ENCODE peak calls at places on chromosomes 16 and 17, in eight cellular contexts. X, I, U, E, O, P, V and M are unnamed samples.

GRCh38 chr16:57242650-57243049 is 2.4 kb upstream of the ARL2BP start:
- DNase-seq in O (no peak), V (no peak), P (no peak), U (no peak), I (no peak), E (no peak), X (no peak), M (no peak)

GRCh38 chr17:30278032-30278431 is 13.7 kb downstream of the BLMH start:
- DNase-seq in O (no peak), I (peak), V (no peak), X (peak), P (no peak), E (no peak), U (no peak), M (peak)

GRCh38 chr17:63531022-63531965 is 8.1 kb downstream of the KCNH6 start:
- DNase-seq in I (no peak), X (no peak), E (no peak), V (no peak), P (no peak), O (no peak), U (no peak), M (no peak)

GRCh38 chr17:8692916-8693315 is 51.7 kb downstream of the CCDC42 start:
- DNase-seq in V (no peak), E (no peak), P (no peak), U (no peak), I (peak), O (no peak), X (no peak), M (no peak)

GRCh38 chr17:74992223-74992622 is 4.8 kb downstream of the CDR2L start:
- DNase-seq in I (no peak), V (no peak), X (no peak), U (no peak), O (no peak), E (no peak), P (no peak), M (no peak)

GRCh38 chr17:3683054-3683511 is 12.9 kb downstream of the P2RX5 start:
- DNase-seq in I (peak), U (no peak), O (peak), V (peak), P (peak), X (peak), E (no peak), M (peak)

GRCh38 chr16:49085689-49086088 is 195.9 kb downstream of the CBLN1 start:
- DNase-seq in E (no peak), X (no peak), V (no peak), U (no peak), I (no peak), O (no peak), P (no peak), M (no peak)

GRCh38 chr17:2192367-2193028 is 111.1 kb downstream of the SMG6 start:
- DNase-seq in P (no peak), E (no peak), O (peak), V (peak), I (peak), X (no peak), U (no peak), M (no peak)

GRCh38 chr16:15539197-15539596 is 103.8 kb downstream of the MARF1 start:
- DNase-seq in X (no peak), E (no peak), P (no peak), V (no peak), O (peak), U (no peak), I (no peak), M (no peak)

GRCh38 chr17:21502301-21502700 is 126.1 kb downstream of the KCNJ12 start:
- DNase-seq in U (no peak), E (no peak), V (no peak), I (no peak), P (no peak), O (no peak), X (no peak), M (no peak)

GRCh38 chr16:4525634-4526277 is 12.8 kb downstream of the CDIP1 start:
- DNase-seq in P (no peak), O (no peak), V (no peak), I (no peak), E (no peak), X (no peak), U (no peak), M (no peak)

GRCh38 chr16:89729863-89730574 is 8.7 kb downstream of the ZNF276 start:
- DNase-seq in U (no peak), V (no peak), O (no peak), E (no peak), I (no peak), P (no peak), X (no peak), M (no peak)

GRCh38 chr16:86222965-86223551 is 287.3 kb upstream of the FOXF1 start:
- DNase-seq in U (peak), P (no peak), X (no peak), I (peak), V (no peak), E (no peak), O (no peak), M (no peak)

GRCh38 chr16:71610936-71611871 is 14.8 kb upstream of the MARVELD3 start:
- DNase-seq in V (peak), U (no peak), E (peak), X (peak), I (peak), P (peak), O (peak), M (peak)

GRCh38 chr17:52159159-52159809 is 770 bp upstream of the CA10 start:
- DNase-seq in P (no peak), X (no peak), U (no peak), I (no peak), E (no peak), V (no peak), O (no peak), M (no peak)

GRCh38 chr17:1644493-1645206 is 882 bp downstream of the SCARF1 start:
- DNase-seq in U (no peak), V (peak), X (no peak), P (no peak), O (no peak), E (no peak), I (peak), M (no peak)

GRCh38 chr17:57375770-57376181 is 119.5 kb downstream of the MSI2 start:
- DNase-seq in U (no peak), X (no peak), O (peak), E (no peak), I (no peak), P (no peak), V (no peak), M (no peak)

GRCh38 chr17:82552580-82552979 is 33.0 kb downstream of the FOXK2 start:
- DNase-seq in X (no peak), P (no peak), O (no peak), I (no peak), U (no peak), E (no peak), V (no peak), M (no peak)

GRCh38 chr17:80192268-80192667 is 22.4 kb downstream of the CARD14 start:
- DNase-seq in X (peak), P (no peak), V (no peak), I (peak), U (no peak), E (no peak), O (no peak), M (no peak)

GRCh38 chr17:39239640-39240314 is 14.0 kb upstream of the STAC2 start:
- DNase-seq in O (peak), I (no peak), P (peak), V (peak), U (peak), X (peak), E (no peak), M (peak)

GRCh38 chr16:30417447-30418349 is 10.3 kb downstream of the ZNF771 start:
- DNase-seq in P (peak), U (peak), V (peak), O (peak), I (peak), E (peak), X (peak), M (no peak)

GRCh38 chr17:18916816-18917496 is 35.0 kb upstream of the SLC5A10 start:
- DNase-seq in E (no peak), U (no peak), P (no peak), O (no peak), V (no peak), I (no peak), X (no peak), M (no peak)

GRCh38 chr17:73343739-73344454 is 32.1 kb upstream of the CDC42EP4 start:
- DNase-seq in I (no peak), U (no peak), O (no peak), E (no peak), X (no peak), P (no peak), V (no peak), M (no peak)

GRCh38 chr17:50133028-50133768 is 3.2 kb upstream of the SAMD14 start:
- DNase-seq in E (no peak), X (no peak), O (no peak), P (no peak), U (no peak), V (no peak), I (peak), M (no peak)

GRCh38 chr17:33234930-33235685 is 58.0 kb downstream of the ASIC2 start:
- DNase-seq in X (peak), V (no peak), I (peak), E (peak), U (peak), P (no peak), O (no peak), M (no peak)

GRCh38 chr16:53881371-53881770 is 177.4 kb downstream of the FTO start:
- DNase-seq in I (peak), E (no peak), O (peak), V (no peak), U (no peak), X (no peak), P (no peak), M (no peak)

GRCh38 chr17:46876353-46876887 is 25.0 kb downstream of the WNT9B start:
- DNase-seq in X (peak), E (no peak), I (no peak), O (peak), P (no peak), U (no peak), V (no peak), M (peak)

GRCh38 chr17:20207295-20207985 is 198.3 kb downstream of the SPECC1 start:
- DNase-seq in O (no peak), X (no peak), V (no peak), E (no peak), U (no peak), I (no peak), P (no peak), M (no peak)

GRCh38 chr16:89422905-89423630 is 67.3 kb downstream of the ANKRD11 start:
- DNase-seq in I (peak), X (no peak), V (peak), U (no peak), P (no peak), E (no peak), O (no peak), M (no peak)

GRCh38 chr17:8124350-8125195 is 667 bp upstream of the HES7 start:
- DNase-seq in U (no peak), I (no peak), V (no peak), X (no peak), O (no peak), E (no peak), P (no peak), M (peak)

GRCh38 chr16:82715833-82716232 is 89.1 kb downstream of the CDH13 start:
- DNase-seq in O (no peak), E (no peak), X (no peak), P (no peak), I (peak), V (no peak), U (no peak), M (no peak)

GRCh38 chr17:76532072-76532651 is 5.3 kb downstream of the CYGB start:
- DNase-seq in P (no peak), I (peak), U (no peak), X (no peak), O (no peak), E (no peak), V (no peak), M (no peak)

GRCh38 chr16:54160939-54161897 is 125.4 kb downstream of the IRX3 start:
- DNase-seq in E (no peak), X (no peak), I (no peak), V (no peak), P (no peak), O (no peak), U (no peak), M (no peak)

GRCh38 chr16:27514806-27515205 is 34.9 kb downstream of the GTF3C1 start:
- DNase-seq in P (no peak), I (no peak), E (no peak), V (no peak), X (no peak), U (no peak), O (no peak), M (no peak)

GRCh38 chr17:50151937-50152547 is 1.6 kb upstream of the PPP1R9B start:
- DNase-seq in U (peak), E (peak), X (peak), V (peak), I (peak), P (no peak), O (peak), M (peak)

GRCh38 chr16:1997591-1998359 is 8.0 kb downstream of the SYNGR3 start:
- DNase-seq in O (no peak), E (no peak), X (no peak), V (no peak), U (no peak), I (no peak), P (no peak), M (no peak)

GRCh38 chr17:31787857-31788570 is 71.0 kb downstream of the COPRS start:
- DNase-seq in P (no peak), I (peak), X (no peak), E (peak), U (peak), O (peak), V (no peak), M (no peak)

GRCh38 chr17:64774888-64775600 is 112.9 kb upstream of the SMURF2 start:
- DNase-seq in E (no peak), V (no peak), P (no peak), X (no peak), O (no peak), I (no peak), U (no peak), M (no peak)

GRCh38 chr16:1305823-1306222 is 3.6 kb upstream of the UBE2I start:
- DNase-seq in P (no peak), X (no peak), O (no peak), E (no peak), V (no peak), I (no peak), U (no peak), M (no peak)